ENCODE peak calls at places on chromosomes 11 and 22, in nine cellular contexts. O, F, L, T, N, I, B, K and Q are unnamed samples.

GRCh38 chr11:65790902-65791650 is 4.2 kb downstream of the OVOL1 start:
- DNase-seq in O (no peak), B (no peak), T (no peak), I (no peak), N (no peak), F (no peak), K (no peak), L (no peak), Q (no peak)

GRCh38 chr22:50201191-50202129 is 649 bp downstream of the SELENOO start:
- DNase-seq in T (no peak), B (no peak), K (no peak), O (no peak), L (no peak), N (no peak), F (no peak), I (no peak), Q (no peak)

GRCh38 chr22:45891021-45891421 is 85.9 kb downstream of the WNT7B start:
- DNase-seq in I (no peak), O (no peak), K (peak; percentile 16), L (no peak), N (no peak), T (no peak), F (no peak), B (no peak), Q (no peak)

GRCh38 chr22:17910561-17911311 is 113.6 kb downstream of the MICAL3 start:
- DNase-seq in N (peak; percentile 24), B (peak; percentile 66), L (no peak), F (peak; percentile 83), T (no peak), O (peak; percentile 83), I (peak; percentile 91), K (peak; percentile 78), Q (peak; percentile 94)

GRCh38 chr11:3642071-3642951 is 519 bp upstream of the ART5 start:
- DNase-seq in T (peak; percentile 37), B (peak; percentile 23), L (peak; percentile 52), O (peak; percentile 84), K (peak; percentile 87), F (peak; percentile 86), I (peak; percentile 84), N (peak; percentile 12), Q (peak; percentile 56)

GRCh38 chr11:70322653-70323052 is 52.2 kb downstream of the PPFIA1 start:
- DNase-seq in L (no peak), K (no peak), N (no peak), I (no peak), T (no peak), B (no peak), F (peak; percentile 19), O (no peak), Q (no peak)

GRCh38 chr11:60985991-60986915 is 14.8 kb downstream of the CD6 start:
- DNase-seq in F (peak; percentile 31), L (peak; percentile 98), B (no peak), N (no peak), K (no peak), I (no peak), O (no peak), T (peak; percentile 81), Q (no peak)

GRCh38 chr11:77644887-77645286 is 7.3 kb upstream of the CLNS1A start:
- DNase-seq in F (no peak), K (no peak), O (no peak), I (no peak), N (no peak), L (no peak), T (no peak), B (no peak), Q (no peak)

GRCh38 chr22:29879738-29880137 is 3.2 kb upstream of the MTMR3 start:
- DNase-seq in K (no peak), N (no peak), L (peak; percentile 44), B (no peak), F (no peak), T (no peak), O (no peak), I (no peak), Q (no peak)

GRCh38 chr11:14644396-14645246 is 1.0 kb downstream of the PDE3B start:
- DNase-seq in B (no peak), O (peak; percentile 15), L (peak; percentile 60), F (peak; percentile 41), I (peak; percentile 13), N (no peak), K (peak; percentile 29), T (peak; percentile 22), Q (no peak)

GRCh38 chr22:27602390-27602789 is 199.2 kb downstream of the MN1 start:
- DNase-seq in T (no peak), L (no peak), N (no peak), K (no peak), I (no peak), F (no peak), O (no peak), B (no peak), Q (no peak)

GRCh38 chr11:112516261-112516660 is 255.6 kb upstream of the PLET1 start:
- DNase-seq in T (no peak), L (no peak), I (no peak), O (no peak), B (no peak), N (no peak), F (no peak), K (no peak), Q (no peak)

GRCh38 chr11:105935791-105936190 is 86.2 kb downstream of the MSANTD4 start:
- DNase-seq in K (no peak), F (peak; percentile 21), T (no peak), L (no peak), N (peak; percentile 35), I (peak; percentile 26), O (no peak), B (no peak), Q (no peak)

GRCh38 chr11:9193316-9193715 is 71.8 kb downstream of the DENND5A start:
- DNase-seq in O (no peak), T (no peak), I (no peak), L (no peak), K (no peak), F (no peak), B (no peak), N (no peak), Q (no peak)

GRCh38 chr11:131392528-131393255 is 22.3 kb downstream of the NTM start:
- DNase-seq in F (peak; percentile 34), I (peak; percentile 4), B (no peak), O (no peak), T (no peak), K (no peak), L (no peak), N (no peak), Q (peak; percentile 33)
- TF ChIP-seq CTCF in F (peak; percentile 33), I (no peak), B (no peak), O (no peak), T (no peak), K (peak; percentile 14), L (no peak), N (no peak), Q (peak; percentile 36)

DNA sequence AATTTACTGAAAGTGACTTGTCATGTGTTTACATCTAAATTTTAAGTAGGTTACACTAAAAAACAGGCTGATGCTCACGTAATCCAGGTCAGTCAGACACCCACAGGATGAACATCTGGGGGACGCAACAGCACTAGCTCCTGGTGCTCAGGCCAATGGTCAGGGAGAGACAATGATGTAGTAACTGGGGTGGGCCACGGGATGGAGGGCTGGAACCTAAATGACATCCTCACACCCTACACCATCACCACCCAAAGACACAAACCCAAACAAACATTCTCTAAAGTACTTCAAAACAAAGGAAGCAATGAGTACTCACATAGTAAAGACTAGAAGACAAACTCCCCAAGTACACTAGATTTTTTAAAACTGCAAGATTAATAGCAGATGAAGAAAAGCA is 53.5 kb upstream of the SLC25A1 start:
- DNase-seq in O (no peak), B (no peak), K (no peak), L (no peak), N (no peak), F (no peak), T (no peak), I (no peak), Q (no peak)
- TF ChIP-seq CTCF in O (no peak), B (no peak), K (no peak), L (no peak), N (no peak), F (no peak), T (no peak), I (no peak), Q (no peak)

GRCh38 chr11:63911876-63912275 is 5.1 kb downstream of the RCOR2 start:
- DNase-seq in T (no peak), K (no peak), B (no peak), I (no peak), L (no peak), O (no peak), F (no peak), N (no peak), Q (no peak)
- TF ChIP-seq CTCF in T (no peak), K (no peak), B (no peak), I (no peak), L (no peak), O (no peak), F (no peak), N (no peak), Q (no peak)

DNA sequence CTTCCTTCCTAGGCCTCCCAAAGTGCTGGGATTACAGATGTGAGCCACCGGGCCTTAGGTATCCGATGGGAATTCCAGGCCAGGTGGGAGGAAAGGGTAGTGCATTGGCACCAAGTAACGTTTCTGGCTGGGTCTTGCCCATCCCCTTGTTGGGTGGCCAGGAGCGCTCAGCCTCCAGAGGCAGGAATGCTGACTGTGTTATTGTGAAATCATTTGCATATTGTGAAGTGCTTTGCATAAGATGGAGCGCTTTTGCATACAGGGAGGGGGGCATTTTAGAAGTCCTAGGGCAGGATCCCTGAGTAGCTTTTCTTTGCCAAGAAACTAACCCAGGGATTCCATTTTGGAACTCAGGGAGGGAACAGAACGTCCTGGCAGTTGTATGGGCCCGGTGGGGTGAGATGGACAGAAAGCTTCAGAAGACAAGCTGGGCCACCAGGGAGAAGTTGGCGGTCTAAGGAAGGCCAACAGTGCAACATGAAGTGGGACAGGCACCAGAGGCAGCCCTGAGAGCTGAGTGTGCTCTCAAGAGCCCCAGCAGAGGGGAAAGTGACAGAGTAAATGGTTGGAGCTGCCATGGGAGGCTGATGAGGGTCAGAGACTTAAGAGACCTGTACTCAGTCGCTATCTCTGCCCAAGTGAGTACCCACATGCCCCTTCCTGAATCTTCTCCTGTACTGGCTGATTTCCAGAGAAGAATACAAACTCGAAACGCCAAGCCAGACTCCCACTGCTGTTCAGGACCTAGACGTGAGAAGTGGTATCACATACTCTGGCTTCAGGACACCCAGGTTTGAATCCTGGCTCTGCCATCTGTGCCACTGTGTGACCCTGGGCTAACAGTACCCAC is 1.3 kb upstream of the SLC39A13 start:
- DNase-seq in F (peak; percentile 50), K (no peak), I (peak; percentile 45), T (no peak), B (no peak), L (no peak), N (no peak), O (no peak), Q (no peak)
- TF ChIP-seq CTCF in F (peak; percentile 15), K (no peak), I (no peak), T (no peak), B (peak; percentile 1), L (no peak), N (no peak), O (no peak), Q (no peak)